ENCODE peak calls at places on chromosome 10, in seven cellular contexts. N is neuronal stem cell, A is mesenchymal stem cell, C is H1, K is IMR-90, D is H9, O is mesendoderm. Z is an unnamed sample.

GRCh38 chr10:19828278-19829049 is 12.2 kb downstream of the PLXDC2 start:
- DNase-seq in K (no peak), D (peak; percentile 45), N (no peak), O (peak; percentile 90), A (no peak), C (no peak), Z (peak; percentile 19)

GRCh38 chr10:48940958-48941357 is 1.3 kb upstream of the LRRC18 start:
- DNase-seq in C (no peak), K (no peak), N (no peak), A (no peak), O (no peak), D (peak; percentile 19), Z (no peak)

GRCh38 chr10:101624526-101625102 is 36.5 kb downstream of the DPCD start:
- DNase-seq in K (no peak), A (no peak), C (no peak), O (no peak), D (no peak), N (no peak), Z (no peak)

GRCh38 chr10:72365106-72365505 is 10.4 kb upstream of the DNAJB12 start:
- DNase-seq in N (no peak), C (no peak), A (no peak), O (no peak), D (no peak), K (no peak), Z (no peak)

GRCh38 chr10:103451871-103452713 is at the start of gene CALHM2:
- DNase-seq in N (peak; percentile 43), A (peak; percentile 68), K (peak; percentile 41), O (peak; percentile 73), C (no peak), D (peak; percentile 72), Z (peak; percentile 88)

GRCh38 chr10:86483664-86484063 is 37.9 kb downstream of the WAPL start:
- DNase-seq in O (no peak), N (no peak), C (no peak), D (no peak), K (no peak), A (no peak), Z (no peak)

GRCh38 chr10:131847241-131847783 is 53.5 kb upstream of the PPP2R2D start:
- DNase-seq in C (no peak), O (no peak), N (no peak), K (no peak), A (no peak), D (peak; percentile 25), Z (no peak)

GRCh38 chr10:131275691-131276090 is 35.8 kb downstream of the TCERG1L start:
- DNase-seq in N (no peak), O (no peak), A (no peak), C (no peak), K (no peak), D (no peak), Z (no peak)

GRCh38 chr10:116729243-116729642 is 13.1 kb downstream of the HSPA12A start:
- DNase-seq in K (no peak), N (no peak), O (no peak), A (no peak), D (no peak), C (no peak), Z (no peak)

GRCh38 chr10:125048101-125048864 is 106.4 kb downstream of the ZRANB1 start:
- DNase-seq in D (peak; percentile 94), O (peak; percentile 97), K (peak; percentile 87), C (peak; percentile 75), A (peak; percentile 90), N (peak; percentile 79), Z (peak; percentile 93)

GRCh38 chr10:114713525-114713924 is 55.5 kb upstream of the ABLIM1 start:
- DNase-seq in N (no peak), O (no peak), K (no peak), D (no peak), C (no peak), A (no peak), Z (no peak)

GRCh38 chr10:7626283-7626682 is 40.5 kb downstream of the ITIH5 start:
- DNase-seq in K (no peak), D (no peak), C (no peak), A (no peak), O (no peak), N (no peak), Z (peak; percentile 32)

GRCh38 chr10:103930449-103930848 is 12.5 kb upstream of the STN1 start:
- DNase-seq in K (no peak), A (no peak), D (no peak), C (no peak), N (no peak), O (no peak), Z (no peak)

GRCh38 chr10:43904831-43905230 is 256.1 kb upstream of the ZNF32 start:
- DNase-seq in C (no peak), O (no peak), K (no peak), N (no peak), A (no peak), D (no peak), Z (no peak)

GRCh38 chr10:33298110-33298509 is 36.4 kb downstream of the NRP1 start:
- DNase-seq in D (no peak), N (no peak), A (no peak), C (no peak), O (no peak), K (no peak), Z (no peak)

GRCh38 chr10:9188022-9188810 is 1133.7 kb downstream of the GATA3 start:
- DNase-seq in D (no peak), A (no peak), N (no peak), K (peak; percentile 1), O (no peak), C (no peak), Z (peak; percentile 85)

GRCh38 chr10:78944658-78945333 is 124.0 kb upstream of the ZMIZ1 start:
- DNase-seq in K (peak; percentile 98), C (no peak), O (peak; percentile 50), D (no peak), A (peak; percentile 98), N (no peak), Z (no peak)

GRCh38 chr10:132689721-132690360 is 96.1 kb downstream of the NKX6-2 start:
- DNase-seq in D (peak; percentile 29), A (no peak), N (no peak), O (no peak), K (no peak), C (no peak), Z (no peak)

GRCh38 chr10:59708816-59709471 is 706 bp downstream of the SLC16A9 start:
- DNase-seq in K (no peak), D (peak; percentile 53), A (peak; percentile 6), O (peak; percentile 35), C (no peak), N (peak; percentile 21), Z (peak; percentile 1)

GRCh38 chr10:104054430-104054829 is 31.2 kb downstream of the COL17A1 start:
- DNase-seq in K (peak; percentile 77), D (no peak), A (no peak), C (no peak), N (no peak), O (no peak), Z (peak; percentile 48)

GRCh38 chr10:11180228-11180627 is 162.6 kb downstream of the CELF2 start:
- DNase-seq in N (no peak), K (no peak), O (no peak), D (no peak), A (no peak), C (no peak), Z (peak; percentile 22)

DNA sequence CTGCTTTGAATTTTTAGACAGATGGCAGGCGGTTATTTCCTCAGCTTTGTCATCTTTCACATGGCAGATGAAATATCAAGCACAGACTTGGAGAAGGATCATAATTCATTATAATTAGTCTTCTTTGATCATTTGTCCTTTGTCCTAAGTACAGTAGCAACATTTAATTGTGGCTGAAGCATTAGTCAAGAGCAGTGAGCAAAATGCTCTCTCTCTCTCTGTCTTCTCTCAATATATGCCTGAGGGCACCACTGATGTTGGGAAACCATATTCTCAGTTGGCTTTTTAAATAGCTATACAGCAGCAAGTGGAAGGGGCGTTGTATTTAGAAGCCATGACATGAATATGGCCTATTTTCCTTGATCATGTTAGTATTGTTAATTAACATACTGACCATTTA is 588.2 kb downstream of the NRG3 start:
- DNase-seq in D (no peak), N (no peak), O (no peak), K (no peak), A (no peak), C (no peak), Z (no peak)
- H2BK120ac ChIP-seq in D (no peak overlapping the region), N (no peak overlapping the region), O (no peak overlapping the region), K (no peak overlapping the region), A (no peak overlapping the region), C (no peak overlapping the region), Z (no peak overlapping the region)

GRCh38 chr10:18020523-18020922 is 68.8 kb downstream of the SLC39A12 start:
- DNase-seq in N (no peak), A (no peak), C (no peak), K (no peak), O (no peak), D (no peak), Z (no peak)

DNA sequence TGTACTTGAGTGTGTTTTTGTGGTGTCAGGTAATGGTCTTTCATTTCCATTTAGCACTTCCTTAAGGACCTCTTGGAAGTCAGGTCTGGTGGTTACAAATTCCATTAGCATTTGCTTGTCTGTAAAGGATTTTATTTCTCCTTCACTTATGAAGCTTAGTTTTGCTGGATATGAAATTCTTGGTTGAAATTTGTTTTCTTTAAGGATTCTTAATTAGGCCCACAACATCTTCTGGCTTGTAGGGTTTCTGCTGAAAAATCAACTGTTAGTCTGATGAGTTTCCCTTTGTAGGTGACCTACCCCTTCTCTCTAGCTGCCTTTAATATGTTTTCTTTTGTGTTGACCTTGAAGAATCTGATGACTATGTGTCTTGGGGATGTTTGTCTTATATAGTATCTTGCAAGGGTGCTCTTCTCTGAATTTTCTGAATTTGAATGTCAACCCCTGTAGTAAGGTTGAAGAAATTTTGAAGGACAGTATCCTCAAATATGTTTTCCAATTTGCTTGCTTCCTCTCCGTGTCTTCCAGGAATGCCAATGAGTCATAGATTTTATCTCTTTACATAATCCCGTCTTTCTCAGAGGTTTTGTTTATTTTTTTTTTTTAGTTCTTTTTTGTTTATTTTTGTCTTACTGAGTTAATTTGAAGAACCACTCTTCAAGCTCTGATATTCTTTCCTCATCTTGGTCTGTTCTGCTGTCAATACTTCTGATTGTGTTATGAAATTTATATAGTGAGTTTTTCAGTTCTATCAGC is 70.2 kb downstream of the SLC39A12 start:
- DNase-seq in A (peak; percentile 30), C (no peak), K (no peak), N (no peak), D (no peak), O (no peak), Z (no peak)
- H2BK120ac ChIP-seq in A (no peak overlapping the region), C (no peak overlapping the region), K (no peak overlapping the region), N (no peak overlapping the region), D (no peak overlapping the region), O (no peak overlapping the region), Z (no peak overlapping the region)

DNA sequence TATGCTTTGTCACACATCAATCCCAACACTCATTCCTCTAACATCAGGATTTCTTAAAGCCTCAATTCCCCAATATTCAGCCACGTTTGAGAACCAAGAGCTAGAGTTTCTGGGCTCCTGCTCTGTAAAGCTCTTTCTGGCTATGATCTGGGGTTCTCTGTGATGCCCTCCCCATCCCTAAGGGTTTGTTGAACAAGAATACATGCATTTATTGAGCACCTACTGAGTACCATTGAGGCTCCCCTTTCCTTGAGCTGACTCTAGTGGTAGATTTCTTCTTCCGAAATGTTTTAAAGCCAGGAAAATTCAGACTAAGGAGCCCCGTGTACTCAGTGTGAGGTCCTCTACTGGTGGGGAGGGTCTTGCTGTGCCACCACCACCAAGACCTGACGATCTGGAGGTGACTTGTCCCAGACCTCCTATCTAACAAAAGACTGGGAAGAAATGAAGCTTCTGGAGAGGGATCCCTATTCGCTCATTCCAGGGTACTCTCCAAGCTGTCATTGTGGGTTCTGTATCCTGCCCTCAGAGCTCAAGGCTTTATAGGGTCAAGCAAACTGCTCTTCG is 23.1 kb upstream of the SRGN start:
- DNase-seq in C (no peak), O (no peak), A (no peak), N (no peak), D (no peak), K (no peak), Z (no peak)
- H2BK120ac ChIP-seq in C (no peak overlapping the region), O (no peak overlapping the region), A (no peak overlapping the region), N (no peak overlapping the region), D (no peak overlapping the region), K (peak overlapping the region; percentile 77), Z (no peak overlapping the region)

GRCh38 chr10:75730847-75731246 is 299.4 kb downstream of the LRMDA start:
- DNase-seq in K (no peak), D (no peak), O (no peak), N (no peak), A (no peak), C (no peak), Z (no peak)
- H2BK120ac ChIP-seq in K (no peak overlapping the region), D (no peak overlapping the region), O (no peak overlapping the region), N (no peak overlapping the region), A (no peak overlapping the region), C (no peak overlapping the region), Z (no peak overlapping the region)

Z was measured in trophoblast cell.